ENCODE peak calls at places on chromosomes 5 and 9, in four cellular contexts. Y, Z, V and S are unnamed samples.
A peak's percentile ranks its signal among the peaks of the same experiment; 100 is the strongest.

GRCh38 chr9:97053717-97054116 is 14.8 kb upstream of the CTSV start:
- DNase-seq in V (no peak), Z (no peak), Y (no peak), S (no peak)

GRCh38 chr9:36399980-36400331 is at the start of gene RNF38:
- DNase-seq in Z (no peak), V (no peak), Y (no peak), S (no peak)

GRCh38 chr9:136791466-136792276 is 527 bp downstream of the TMEM141 start:
- DNase-seq in Y (peak; percentile 54), V (peak; percentile 81), Z (peak; percentile 42), S (no peak)

GRCh38 chr9:96029722-96030515 is 154.4 kb downstream of the ERCC6L2 start:
- DNase-seq in Z (no peak), V (no peak), Y (peak; percentile 24), S (no peak)

GRCh38 chr5:59766394-59766793 is 127.1 kb downstream of the PDE4D start:
- DNase-seq in Z (no peak), Y (peak; percentile 58), V (no peak), S (no peak)

GRCh38 chr9:90998573-90998972 is 197.0 kb downstream of the SYK start:
- DNase-seq in Z (no peak), V (no peak), Y (no peak), S (no peak)

GRCh38 chr5:78509145-78509865 is 139.3 kb downstream of the LHFPL2 start:
- DNase-seq in Y (no peak), V (no peak), Z (no peak), S (no peak)

GRCh38 chr5:90612930-90613329 is 54.3 kb downstream of the ADGRV1 start:
- DNase-seq in V (no peak), Y (no peak), Z (no peak), S (no peak)

GRCh38 chr5:84028093-84028492 is 307.4 kb upstream of the HAPLN1 start:
- DNase-seq in Y (no peak), Z (no peak), V (no peak), S (no peak)

GRCh38 chr5:40376566-40376965 is 303.1 kb upstream of the PTGER4 start:
- DNase-seq in V (no peak), Z (no peak), Y (no peak), S (no peak)

GRCh38 chr5:126000533-126000932 is 422.7 kb upstream of the GRAMD2B start:
- DNase-seq in Z (no peak), Y (no peak), V (no peak), S (no peak)

GRCh38 chr5:147675168-147675567 is 107.4 kb downstream of the JAKMIP2 start:
- DNase-seq in Y (no peak), V (no peak), Z (no peak), S (no peak)

GRCh38 chr9:92882276-92882675 is 4.4 kb upstream of the ZNF484 start:
- DNase-seq in Y (no peak), V (no peak), Z (no peak), S (no peak)
- TF ChIP-seq EP300 in Y (no peak), V (no peak), Z (no peak), S (no peak)

DNA sequence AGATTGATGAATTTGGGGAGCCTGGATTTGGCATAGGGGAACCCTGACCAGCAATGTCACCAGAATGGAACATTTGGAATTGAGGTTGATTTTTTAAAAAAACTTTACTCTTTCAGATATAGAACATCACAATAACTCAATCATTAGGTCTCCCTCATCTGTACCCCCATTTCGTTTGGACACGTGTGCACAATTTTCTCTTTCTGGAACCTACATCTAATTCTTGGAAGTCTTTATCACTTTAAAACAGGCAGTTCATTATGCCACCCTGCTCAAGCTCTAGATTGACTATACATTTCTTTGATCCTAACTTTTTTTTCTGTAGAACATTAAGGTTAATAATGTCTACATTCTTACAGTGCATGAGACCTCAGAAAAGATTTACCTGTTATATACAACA is 3.7 kb upstream of the SSBP2 start:
- DNase-seq in Y (no peak), V (no peak), Z (no peak), S (no peak)
- TF ChIP-seq EP300 in Y (no peak), V (no peak), Z (no peak), S (no peak)

GRCh38 chr9:68779558-68780376 is 74.7 kb downstream of the PIP5K1B start:
- DNase-seq in V (peak; percentile 96), Y (peak; percentile 93), Z (peak; percentile 90), S (peak; percentile 95)
- TF ChIP-seq EP300 in V (no peak), Y (no peak), Z (peak; percentile 96), S (no peak)

GRCh38 chr5:52864884-52865283 is 77.2 kb downstream of the ITGA1 start:
- DNase-seq in V (no peak), Y (peak; percentile 4), Z (no peak), S (no peak)
- TF ChIP-seq EP300 in V (no peak), Y (no peak), Z (no peak), S (peak; percentile 20)

GRCh38 chr5:170265527-170265926 is 32.0 kb downstream of the LCP2 start:
- DNase-seq in V (peak; percentile 43), Z (peak; percentile 60), Y (no peak), S (peak; percentile 83)
- TF ChIP-seq EP300 in V (peak; percentile 66), Z (peak; percentile 86), Y (no peak), S (no peak)

DNA sequence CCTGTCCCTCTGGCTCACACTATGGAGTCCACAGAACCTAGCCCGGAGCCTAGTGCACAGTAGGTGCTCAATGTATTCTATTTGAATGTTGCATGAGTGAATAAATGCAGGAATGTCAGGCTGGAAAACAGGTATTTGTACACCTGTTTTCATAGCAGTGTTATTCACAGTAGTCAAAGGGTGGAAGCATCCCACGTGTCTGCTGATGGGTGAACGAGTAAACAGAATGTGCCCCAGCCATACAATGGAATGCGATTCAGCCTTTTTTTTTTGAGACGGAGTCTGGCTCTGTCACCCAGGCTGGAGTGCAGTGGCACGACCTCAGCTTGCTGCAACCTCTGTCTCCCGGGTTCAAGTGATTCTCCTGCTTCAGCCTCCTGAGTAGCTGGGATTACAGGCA is 31.5 kb upstream of the IER5L start:
- DNase-seq in V (no peak), Y (no peak), Z (no peak), S (no peak)
- TF ChIP-seq EP300 in V (no peak), Y (no peak), Z (no peak), S (no peak)

GRCh38 chr5:142221091-142221860 is 103.5 kb downstream of the SPRY4 start:
- DNase-seq in Z (no peak), Y (peak; percentile 55), V (no peak), S (peak; percentile 20)
- TF ChIP-seq EP300 in Z (no peak), Y (no peak), V (no peak), S (no peak)